ENCODE peak calls at places on chromosomes 3 and 15, in ten cellular contexts. L is activated B cell treated with CpG ODN at 0.5 μM for 24 hours; D is activated naive CD4-positive, alpha-beta T cell treated with anti-CD3 and anti-CD28 coated beads, Interleukin-2, amount 50 U/mL, for 72 hours; F is sciatic nerve; O is activated CD8-positive, alpha-beta memory T cell treated with anti-CD3 and anti-CD28 coated beads, Interleukin-2, amount 10 ng/mL, durations not matched to agents 7 days and 5 days; J is A549; G is body of pancreas; U is left cardiac atrium; I is T-helper 17 cell; S is mucosa of descending colon. M is an unnamed sample.
A peak's percentile ranks its signal among the peaks of the same experiment; 100 is the strongest.

GRCh38 chr3:158452324-158452723 is 118.7 kb upstream of the MLF1 start:
- ATAC-seq in L (no peak), D (no peak), F (no peak), O (no peak), J (no peak), G (no peak), U (no peak), I (no peak), S (no peak), M (no peak)

GRCh38 chr3:126100688-126101301 is 16.9 kb upstream of the SLC41A3 start:
- ATAC-seq in L (no peak), D (no peak), F (peak; percentile 30), O (peak; percentile 30), J (no peak), G (no peak), U (peak; percentile 34), I (no peak), S (no peak), M (peak; percentile 15)

GRCh38 chr15:95734422-95735316 is 595.8 kb upstream of the NR2F2 start:
- ATAC-seq in L (no peak), D (no peak), F (no peak), O (no peak), J (no peak), G (no peak), U (peak; percentile 42), I (no peak), S (no peak), M (no peak)

GRCh38 chr15:38190501-38190900 is 62.1 kb upstream of the SPRED1 start:
- ATAC-seq in L (no peak), D (no peak), F (no peak), O (no peak), J (no peak), G (no peak), U (no peak), I (no peak), S (no peak), M (no peak)

GRCh38 chr3:23663246-23663645 is 142.5 kb upstream of the UBE2E1 start:
- ATAC-seq in L (no peak), D (no peak), F (peak; percentile 58), O (no peak), J (no peak), G (no peak), U (peak; percentile 73), I (no peak), S (peak; percentile 19), M (no peak)

GRCh38 chr3:121562148-121562547 is 5.6 kb upstream of the ARGFX start:
- ATAC-seq in L (no peak), D (no peak), F (no peak), O (no peak), J (peak; percentile 19), G (no peak), U (no peak), I (no peak), S (no peak), M (no peak)

GRCh38 chr3:172848910-172849309 is 98.4 kb downstream of the ECT2 start:
- ATAC-seq in L (no peak), D (no peak), F (no peak), O (no peak), J (no peak), G (no peak), U (no peak), I (no peak), S (no peak), M (no peak)

GRCh38 chr3:46742992-46743391 is 25.3 kb upstream of the PRSS50 start:
- ATAC-seq in L (no peak), D (no peak), F (no peak), O (no peak), J (no peak), G (no peak), U (no peak), I (no peak), S (no peak), M (no peak)

GRCh38 chr3:112327371-112327951 is 5.5 kb upstream of the CD200 start:
- ATAC-seq in L (peak; percentile 100), D (peak; percentile 100), F (peak; percentile 90), O (peak; percentile 99), J (peak; percentile 95), G (peak; percentile 66), U (peak; percentile 88), I (peak; percentile 98), S (peak; percentile 97), M (peak; percentile 89)

GRCh38 chr3:19348929-19349564 is 200.7 kb downstream of the KCNH8 start:
- ATAC-seq in L (peak; percentile 77), D (peak; percentile 46), F (no peak), O (no peak), J (no peak), G (no peak), U (no peak), I (peak; percentile 45), S (peak; percentile 84), M (peak; percentile 68)

GRCh38 chr15:42057744-42058646 is 36.4 kb downstream of the PLA2G4D start:
- ATAC-seq in L (no peak), D (no peak), F (no peak), O (no peak), J (peak; percentile 12), G (no peak), U (peak; percentile 18), I (no peak), S (peak; percentile 37), M (peak; percentile 66)

GRCh38 chr3:31091748-31092147 is 197.3 kb upstream of the GADL1 start:
- ATAC-seq in L (no peak), D (no peak), F (no peak), O (no peak), J (no peak), G (no peak), U (no peak), I (no peak), S (no peak), M (no peak)